ENCODE peak calls at places on chromosomes 6 and 20, in six cellular contexts. X, T, W, D, S and Z are unnamed samples.

GRCh38 chr6:13715444-13715883 is 3.8 kb upstream of the RANBP9 start:
- DNase-seq in X (peak), T (no peak), W (no peak), D (no peak), S (no peak), Z (no peak)

GRCh38 chr20:18805881-18806280 is 7.7 kb upstream of the SCP2D1 start:
- DNase-seq in X (peak), T (peak), W (no peak), D (no peak), S (peak), Z (no peak)

GRCh38 chr6:53916804-53917463 is 122.1 kb downstream of the LRRC1 start:
- DNase-seq in X (no peak), T (no peak), W (no peak), D (no peak), S (no peak), Z (no peak)

GRCh38 chr6:105795913-105796517 is 290.1 kb upstream of the PRDM1 start:
- DNase-seq in X (no peak), T (peak), W (no peak), D (no peak), S (no peak), Z (no peak)

GRCh38 chr20:29742699-29743100 is 1514.8 kb upstream of the DEFB115 start:
- DNase-seq in X (no peak), T (no peak), W (no peak), D (no peak), S (no peak), Z (no peak)

GRCh38 chr6:56657364-56657763 is 14.7 kb upstream of the DST start:
- DNase-seq in X (no peak), T (no peak), W (no peak), D (no peak), S (no peak), Z (no peak)

GRCh38 chr6:137707590-137708360 is 159.3 kb upstream of the TNFAIP3 start:
- DNase-seq in X (peak), T (peak), W (no peak), D (peak), S (peak), Z (peak)

GRCh38 chr6:155377061-155377460 is 62.8 kb upstream of the TFB1M start:
- DNase-seq in X (peak), T (no peak), W (no peak), D (no peak), S (peak), Z (peak)

GRCh38 chr6:128168244-128168643 is 267.4 kb upstream of the THEMIS start:
- DNase-seq in X (no peak), T (no peak), W (no peak), D (no peak), S (peak), Z (no peak)

GRCh38 chr20:49573900-49574416 is 6.0 kb upstream of the PTGIS start:
- DNase-seq in X (peak), T (no peak), W (no peak), D (no peak), S (no peak), Z (peak)

GRCh38 chr6:119148825-119149525 is 70.5 kb upstream of the FAM184A start:
- DNase-seq in X (peak), T (no peak), W (no peak), D (no peak), S (no peak), Z (peak)

GRCh38 chr6:122789078-122789861 is at the start of gene SMPDL3A:
- DNase-seq in X (peak), T (peak), W (peak), D (peak), S (peak), Z (peak)

GRCh38 chr20:22449115-22449973 is 135.0 kb downstream of the FOXA2 start:
- DNase-seq in X (no peak), T (peak), W (no peak), D (no peak), S (no peak), Z (no peak)

GRCh38 chr6:41489284-41489851 is 56.8 kb upstream of the FOXP4 start:
- DNase-seq in X (no peak), T (no peak), W (no peak), D (no peak), S (no peak), Z (peak)

GRCh38 chr6:123716506-123716905 is 79.8 kb upstream of the TRDN start:
- DNase-seq in X (peak), T (no peak), W (no peak), D (no peak), S (peak), Z (no peak)

GRCh38 chr6:100457251-100457990 is 7.3 kb downstream of the SIM1 start:
- DNase-seq in X (no peak), T (no peak), W (no peak), D (no peak), S (no peak), Z (no peak)

GRCh38 chr6:108669673-108670072 is 109.0 kb downstream of the FOXO3 start:
- DNase-seq in X (no peak), T (no peak), W (no peak), D (no peak), S (no peak), Z (no peak)

GRCh38 chr6:8375916-8376315 is 59.4 kb downstream of the SLC35B3 start:
- DNase-seq in X (no peak), T (no peak), W (no peak), D (no peak), S (no peak), Z (no peak)

GRCh38 chr20:21027569-21027968 is 78.6 kb downstream of the LINC00237 start:
- DNase-seq in X (peak), T (no peak), W (no peak), D (no peak), S (peak), Z (no peak)

GRCh38 chr20:10297684-10298240 is 79.1 kb downstream of the SNAP25 start:
- DNase-seq in X (peak), T (no peak), W (no peak), D (no peak), S (no peak), Z (no peak)

GRCh38 chr20:62354031-62354808 is 12.9 kb downstream of the LAMA5 start:
- DNase-seq in X (no peak), T (no peak), W (no peak), D (no peak), S (no peak), Z (no peak)

GRCh38 chr6:41284726-41285125 is 1.8 kb downstream of the TREM1 start:
- DNase-seq in X (peak), T (peak), W (no peak), D (no peak), S (no peak), Z (peak)

GRCh38 chr20:37907330-37907676 is 4.4 kb downstream of the VSTM2L start:
- DNase-seq in X (no peak), T (no peak), W (no peak), D (no peak), S (no peak), Z (no peak)

GRCh38 chr20:40233401-40233800 is 455.6 kb downstream of the MAFB start:
- DNase-seq in X (no peak), T (no peak), W (no peak), D (no peak), S (no peak), Z (no peak)

GRCh38 chr6:138211048-138211581 is 7.2 kb downstream of the PBOV1 start:
- DNase-seq in X (no peak), T (no peak), W (no peak), D (no peak), S (no peak), Z (no peak)

GRCh38 chr6:39830444-39830843 is 38.3 kb downstream of the DAAM2 start:
- DNase-seq in X (no peak), T (no peak), W (no peak), D (no peak), S (no peak), Z (no peak)